ENCODE peak calls at places on chromosomes 12 and 14, in seven cellular contexts. K, H, O, I, L, S and R are unnamed samples.

GRCh38 chr12:52673216-52673615 is 7.0 kb downstream of the KRT1 start:
- DNase-seq in K (no peak), H (no peak), O (no peak), I (no peak), L (peak; percentile 39), S (no peak), R (no peak)

GRCh38 chr14:78959674-78960264 is 789.6 kb downstream of the NRXN3 start:
- DNase-seq in K (peak; percentile 11), H (peak; percentile 51), O (no peak), I (peak; percentile 55), L (peak; percentile 37), S (peak; percentile 3), R (peak; percentile 58)

GRCh38 chr12:105705765-105706164 is 375.3 kb downstream of the C12orf75 start:
- DNase-seq in K (no peak), H (no peak), O (no peak), I (no peak), L (no peak), S (no peak), R (no peak)

GRCh38 chr12:19236656-19237055 is 107.1 kb downstream of the PLEKHA5 start:
- DNase-seq in K (no peak), H (no peak), O (no peak), I (no peak), L (no peak), S (no peak), R (no peak)

GRCh38 chr14:54475187-54475881 is 13.4 kb downstream of the GMFB start:
- DNase-seq in K (no peak), H (no peak), O (no peak), I (no peak), L (no peak), S (no peak), R (no peak)

GRCh38 chr12:45231515-45232145 is 15.7 kb downstream of the ANO6 start:
- DNase-seq in K (no peak), H (no peak), O (no peak), I (no peak), L (no peak), S (no peak), R (no peak)

GRCh38 chr12:76272292-76272691 is 75.9 kb downstream of the BBS10 start:
- DNase-seq in K (no peak), H (no peak), O (no peak), I (no peak), L (peak; percentile 71), S (no peak), R (no peak)

GRCh38 chr14:39291739-39292138 is 58.0 kb downstream of the MIA2 start:
- DNase-seq in K (no peak), H (no peak), O (no peak), I (no peak), L (no peak), S (no peak), R (no peak)

GRCh38 chr14:101643651-101644050 is 82.4 kb downstream of the DIO3 start:
- DNase-seq in K (no peak), H (no peak), O (no peak), I (no peak), L (no peak), S (no peak), R (no peak)

GRCh38 chr12:32399373-32400113 is at the start of gene FGD4:
- DNase-seq in K (peak; percentile 7), H (peak; percentile 90), O (peak; percentile 12), I (peak; percentile 87), L (peak; percentile 81), S (peak; percentile 9), R (peak; percentile 94)

GRCh38 chr12:48994224-48995060 is 4.7 kb downstream of the DDN start:
- DNase-seq in K (no peak), H (no peak), O (no peak), I (no peak), L (no peak), S (no peak), R (no peak)

GRCh38 chr14:92412912-92413311 is 89.9 kb downstream of the SLC24A4 start:
- DNase-seq in K (no peak), H (no peak), O (no peak), I (no peak), L (no peak), S (no peak), R (no peak)

GRCh38 chr14:22251090-22251489 is 337.9 kb downstream of the DAD1 start:
- DNase-seq in K (no peak), H (no peak), O (no peak), I (no peak), L (no peak), S (no peak), R (no peak)

GRCh38 chr12:14326699-14327098 is 38.8 kb upstream of the ATF7IP start:
- DNase-seq in K (no peak), H (no peak), O (no peak), I (no peak), L (no peak), S (no peak), R (no peak)

GRCh38 chr12:8554451-8555195 is 13.9 kb upstream of the CLEC4E start:
- DNase-seq in K (no peak), H (no peak), O (no peak), I (no peak), L (no peak), S (no peak), R (no peak)

GRCh38 chr14:26598672-26599131 is 869 bp upstream of the NOVA1 start:
- DNase-seq in K (no peak), H (no peak), O (no peak), I (no peak), L (no peak), S (no peak), R (peak; percentile 12)

GRCh38 chr14:99262977-99263448 is 9.0 kb downstream of the BCL11B start:
- DNase-seq in K (no peak), H (no peak), O (no peak), I (no peak), L (no peak), S (peak; percentile 31), R (no peak)

GRCh38 chr14:21191261-21191808 is 35.5 kb upstream of the OR5AU1 start:
- DNase-seq in K (no peak), H (no peak), O (no peak), I (no peak), L (no peak), S (no peak), R (no peak)

GRCh38 chr14:65846469-65846868 is 433.9 kb downstream of the FUT8 start:
- DNase-seq in K (no peak), H (no peak), O (no peak), I (no peak), L (no peak), S (no peak), R (no peak)

GRCh38 chr14:54450535-54450934 is 9.4 kb upstream of the CNIH1 start:
- DNase-seq in K (no peak), H (no peak), O (no peak), I (no peak), L (no peak), S (no peak), R (no peak)

GRCh38 chr12:103814436-103814835 is 26.6 kb downstream of the NT5DC3 start:
- DNase-seq in K (no peak), H (no peak), O (no peak), I (no peak), L (no peak), S (no peak), R (no peak)

GRCh38 chr12:103811791-103812190 is 29.2 kb downstream of the NT5DC3 start:
- DNase-seq in K (no peak), H (no peak), O (no peak), I (no peak), L (no peak), S (no peak), R (no peak)

GRCh38 chr12:103813426-103813825 is 27.6 kb downstream of the NT5DC3 start:
- DNase-seq in K (no peak), H (no peak), O (no peak), I (no peak), L (no peak), S (no peak), R (no peak)

GRCh38 chr12:103813949-103814348 is 27.1 kb downstream of the NT5DC3 start:
- DNase-seq in K (no peak), H (no peak), O (no peak), I (no peak), L (no peak), S (no peak), R (no peak)

DNA sequence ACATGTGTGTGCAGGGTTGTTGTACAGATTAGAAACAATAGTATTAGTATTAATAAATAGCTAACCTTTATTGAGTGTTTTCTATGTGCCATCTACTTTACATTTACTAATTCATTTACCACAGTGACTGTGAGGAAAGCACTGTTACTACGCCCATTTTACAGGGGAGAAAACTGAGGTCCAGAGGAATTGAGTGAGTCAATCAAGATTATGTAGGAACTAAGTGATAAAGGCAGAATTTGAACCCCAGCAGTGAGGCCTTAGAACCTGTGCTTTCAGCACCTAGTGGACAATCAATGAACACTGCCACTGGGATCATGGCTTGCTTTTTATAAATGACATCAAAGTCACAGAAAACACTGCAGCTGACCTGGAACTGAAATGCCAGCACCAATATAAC is 28.2 kb downstream of the NT5DC3 start:
- DNase-seq in K (no peak), H (no peak), O (no peak), I (no peak), L (no peak), S (no peak), R (no peak)
- TF ChIP-seq CTCF in K (no peak), H (no peak), O (no peak), I (no peak), L (no peak), S (no peak), R (no peak)

DNA sequence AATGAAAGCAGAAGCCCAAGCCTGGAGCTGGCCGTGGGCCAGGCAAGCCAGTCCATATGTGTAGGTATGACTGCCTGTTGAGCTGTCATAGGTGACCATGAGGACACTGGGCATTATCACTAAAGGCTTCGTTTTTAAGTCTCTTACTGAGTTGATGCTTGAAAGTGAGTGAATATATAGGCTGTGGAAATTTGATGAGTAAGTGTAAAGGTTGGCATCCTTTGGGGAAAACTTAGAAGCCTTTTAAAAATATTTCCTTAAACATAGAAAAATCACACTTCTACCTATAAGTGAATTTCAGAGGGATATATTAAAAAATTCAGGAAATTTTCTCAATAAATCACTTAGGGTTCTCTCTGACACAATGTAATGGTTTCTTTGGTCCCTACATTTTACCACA is 396.5 kb downstream of the FOXG1 start:
- DNase-seq in K (no peak), H (no peak), O (no peak), I (no peak), L (no peak), S (no peak), R (no peak)
- H3K9me3 ChIP-seq in K (no peaks in the 10 kb centered on the region), H (peaks cover 5% of the 10 kb centered on the region), O (no peaks in the 10 kb centered on the region), I (no peaks in the 10 kb centered on the region), L (no peaks in the 10 kb centered on the region), S (peaks cover 3% of the 10 kb centered on the region), R (peaks cover 8% of the 10 kb centered on the region)

GRCh38 chr14:64745511-64746041 is 41.4 kb downstream of the PLEKHG3 start:
- DNase-seq in K (no peak), H (no peak), O (no peak), I (no peak), L (no peak), S (no peak), R (no peak)
- TF ChIP-seq CTCF in K (no peak), H (peak; percentile 37), O (no peak), I (no peak), L (no peak), S (no peak), R (no peak)

GRCh38 chr12:121648458-121649028 is 20.9 kb downstream of the MORN3 start:
- DNase-seq in K (no peak), H (no peak), O (no peak), I (no peak), L (no peak), S (no peak), R (no peak)
- H3K9me3 ChIP-seq in K (no peaks in the 10 kb centered on the region), H (no peaks in the 10 kb centered on the region), O (no peaks in the 10 kb centered on the region), I (no peaks in the 10 kb centered on the region), L (no peaks in the 10 kb centered on the region), S (no peaks in the 10 kb centered on the region), R (no peaks in the 10 kb centered on the region)